ENCODE peak calls at places on chromosomes 11 and 22, in six cellular contexts. One of them, this sample, is unnamed.

GRCh38 chr11:117870176-117870952 is 6.1 kb downstream of the FXYD6 start:
- DNase-seq in mesendoderm: no peak
- DNase-seq in neuronal stem cell: no peak
- DNase-seq in IMR-90: no peak
- DNase-seq in H1: no peak
- DNase-seq in trophoblast cell: no peak
- DNase-seq in this sample: no peak

GRCh38 chr11:71272161-71272560 is 19.8 kb upstream of the SHANK2 start:
- DNase-seq in mesendoderm: no peak
- DNase-seq in neuronal stem cell: no peak
- DNase-seq in IMR-90: no peak
- DNase-seq in H1: no peak
- DNase-seq in trophoblast cell: no peak
- DNase-seq in this sample: no peak

GRCh38 chr11:10038916-10039315 is 255.1 kb downstream of the SBF2 start:
- DNase-seq in mesendoderm: no peak
- DNase-seq in neuronal stem cell: no peak
- DNase-seq in IMR-90: peak; percentile 39
- DNase-seq in H1: no peak
- DNase-seq in trophoblast cell: no peak
- DNase-seq in this sample: peak; percentile 13

GRCh38 chr22:50420015-50420414 is 54.8 kb downstream of the SBF1 start:
- DNase-seq in mesendoderm: no peak
- DNase-seq in neuronal stem cell: no peak
- DNase-seq in IMR-90: no peak
- DNase-seq in H1: no peak
- DNase-seq in trophoblast cell: no peak
- DNase-seq in this sample: no peak

GRCh38 chr11:79266391-79266790 is 174.4 kb downstream of the TENM4 start:
- DNase-seq in mesendoderm: peak; percentile 86
- DNase-seq in neuronal stem cell: no peak
- DNase-seq in IMR-90: no peak
- DNase-seq in H1: no peak
- DNase-seq in trophoblast cell: no peak
- DNase-seq in this sample: no peak

GRCh38 chr11:33507967-33508366 is 192.7 kb downstream of the C11orf91 start:
- DNase-seq in mesendoderm: peak; percentile 69
- DNase-seq in neuronal stem cell: no peak
- DNase-seq in IMR-90: peak; percentile 53
- DNase-seq in H1: no peak
- DNase-seq in trophoblast cell: peak; percentile 19
- DNase-seq in this sample: peak; percentile 19

GRCh38 chr11:29224739-29225384 is 792.0 kb downstream of the KCNA4 start:
- DNase-seq in mesendoderm: peak; percentile 81
- DNase-seq in neuronal stem cell: no peak
- DNase-seq in IMR-90: no peak
- DNase-seq in H1: peak; percentile 50
- DNase-seq in trophoblast cell: no peak
- DNase-seq in this sample: no peak

GRCh38 chr11:70491696-70492472 is 93.6 kb downstream of the CTTN start:
- DNase-seq in mesendoderm: no peak
- DNase-seq in neuronal stem cell: no peak
- DNase-seq in IMR-90: no peak
- DNase-seq in H1: no peak
- DNase-seq in trophoblast cell: no peak
- DNase-seq in this sample: no peak

GRCh38 chr11:34758262-34758661 is 137.4 kb downstream of the EHF start:
- DNase-seq in mesendoderm: no peak
- DNase-seq in neuronal stem cell: no peak
- DNase-seq in IMR-90: peak; percentile 6
- DNase-seq in H1: no peak
- DNase-seq in trophoblast cell: no peak
- DNase-seq in this sample: no peak

GRCh38 chr11:8722156-8722555 is 39.6 kb downstream of the RPL27A start:
- DNase-seq in mesendoderm: peak; percentile 84
- DNase-seq in neuronal stem cell: no peak
- DNase-seq in IMR-90: peak; percentile 56
- DNase-seq in H1: no peak
- DNase-seq in trophoblast cell: no peak
- DNase-seq in this sample: peak; percentile 77

GRCh38 chr22:29011868-29012428 is 49.7 kb downstream of the C22orf31 start:
- DNase-seq in mesendoderm: no peak
- DNase-seq in neuronal stem cell: no peak
- DNase-seq in IMR-90: no peak
- DNase-seq in H1: no peak
- DNase-seq in trophoblast cell: no peak
- DNase-seq in this sample: no peak

GRCh38 chr11:84722583-84723108 is 904.5 kb downstream of the DLG2 start:
- DNase-seq in mesendoderm: peak; percentile 65
- DNase-seq in neuronal stem cell: peak; percentile 33
- DNase-seq in IMR-90: no peak
- DNase-seq in H1: no peak
- DNase-seq in trophoblast cell: no peak
- DNase-seq in this sample: no peak

GRCh38 chr11:134449713-134450112 is 37.7 kb upstream of the B3GAT1 start:
- DNase-seq in mesendoderm: peak; percentile 64
- DNase-seq in neuronal stem cell: no peak
- DNase-seq in IMR-90: no peak
- DNase-seq in H1: peak; percentile 65
- DNase-seq in trophoblast cell: no peak
- DNase-seq in this sample: no peak

GRCh38 chr22:27972732-27973698 is 54.0 kb upstream of the PITPNB start:
- DNase-seq in mesendoderm: no peak
- DNase-seq in neuronal stem cell: no peak
- DNase-seq in IMR-90: peak; percentile 50
- DNase-seq in H1: no peak
- DNase-seq in trophoblast cell: no peak
- DNase-seq in this sample: no peak

GRCh38 chr11:94706211-94706610 is 61.9 kb upstream of the AMOTL1 start:
- DNase-seq in mesendoderm: peak; percentile 44
- DNase-seq in neuronal stem cell: no peak
- DNase-seq in IMR-90: peak; percentile 37
- DNase-seq in H1: no peak
- DNase-seq in trophoblast cell: peak; percentile 78
- DNase-seq in this sample: no peak

GRCh38 chr11:113874096-113874919 is 1.1 kb downstream of the USP28 start:
- DNase-seq in mesendoderm: peak; percentile 49
- DNase-seq in neuronal stem cell: no peak
- DNase-seq in IMR-90: peak; percentile 1
- DNase-seq in H1: no peak
- DNase-seq in trophoblast cell: no peak
- DNase-seq in this sample: peak; percentile 46

GRCh38 chr11:27213232-27213660 is 149.8 kb downstream of the CCDC34 start:
- DNase-seq in mesendoderm: peak; percentile 92
- DNase-seq in neuronal stem cell: peak; percentile 17
- DNase-seq in IMR-90: peak; percentile 94
- DNase-seq in H1: peak; percentile 24
- DNase-seq in trophoblast cell: no peak
- DNase-seq in this sample: peak; percentile 61

GRCh38 chr22:25362883-25363240 is 143.4 kb downstream of the CRYBB2 start:
- DNase-seq in mesendoderm: no peak
- DNase-seq in neuronal stem cell: no peak
- DNase-seq in IMR-90: no peak
- DNase-seq in H1: no peak
- DNase-seq in trophoblast cell: no peak
- DNase-seq in this sample: no peak

GRCh38 chr22:30947163-30947820 is 21.3 kb downstream of the MORC2 start:
- DNase-seq in mesendoderm: peak; percentile 33
- DNase-seq in neuronal stem cell: peak; percentile 62
- DNase-seq in IMR-90: no peak
- DNase-seq in H1: no peak
- DNase-seq in trophoblast cell: no peak
- DNase-seq in this sample: no peak

GRCh38 chr11:93089474-93090102 is 108.2 kb downstream of the SLC36A4 start:
- DNase-seq in mesendoderm: peak; percentile 97
- DNase-seq in neuronal stem cell: no peak
- DNase-seq in IMR-90: peak; percentile 62
- DNase-seq in H1: no peak
- DNase-seq in trophoblast cell: peak; percentile 14
- DNase-seq in this sample: peak; percentile 61

GRCh38 chr11:100498780-100499179 is 188.3 kb upstream of the ARHGAP42 start:
- DNase-seq in mesendoderm: no peak
- DNase-seq in neuronal stem cell: no peak
- DNase-seq in IMR-90: no peak
- DNase-seq in H1: no peak
- DNase-seq in trophoblast cell: no peak
- DNase-seq in this sample: no peak

GRCh38 chr11:124277809-124278208 is 21.6 kb downstream of the OR8G5 start:
- DNase-seq in mesendoderm: peak; percentile 63
- DNase-seq in neuronal stem cell: no peak
- DNase-seq in IMR-90: no peak
- DNase-seq in H1: peak; percentile 48
- DNase-seq in trophoblast cell: no peak
- DNase-seq in this sample: peak; percentile 17

GRCh38 chr11:107898270-107898669 is 30.0 kb upstream of the RAB39A start:
- DNase-seq in mesendoderm: peak; percentile 51
- DNase-seq in neuronal stem cell: peak; percentile 2
- DNase-seq in IMR-90: peak; percentile 63
- DNase-seq in H1: no peak
- DNase-seq in trophoblast cell: no peak
- DNase-seq in this sample: peak; percentile 53

GRCh38 chr11:106474274-106474673 is 396.8 kb downstream of the AASDHPPT start:
- DNase-seq in mesendoderm: no peak
- DNase-seq in neuronal stem cell: no peak
- DNase-seq in IMR-90: no peak
- DNase-seq in H1: no peak
- DNase-seq in trophoblast cell: no peak
- DNase-seq in this sample: no peak

GRCh38 chr22:38187413-38188212 is 6.0 kb upstream of the PLA2G6 start:
- DNase-seq in mesendoderm: no peak
- DNase-seq in neuronal stem cell: no peak
- DNase-seq in IMR-90: peak; percentile 71
- DNase-seq in H1: no peak
- DNase-seq in trophoblast cell: no peak
- DNase-seq in this sample: peak; percentile 92

GRCh38 chr11:31236052-31236652 is 133.4 kb downstream of the DCDC1 start:
- DNase-seq in mesendoderm: no peak
- DNase-seq in neuronal stem cell: no peak
- DNase-seq in IMR-90: no peak
- DNase-seq in H1: no peak
- DNase-seq in trophoblast cell: no peak
- DNase-seq in this sample: peak; percentile 5

GRCh38 chr11:124876818-124877630 is 11.8 kb downstream of the ROBO3 start:
- DNase-seq in mesendoderm: no peak
- DNase-seq in neuronal stem cell: no peak
- DNase-seq in IMR-90: no peak
- DNase-seq in H1: peak; percentile 61
- DNase-seq in trophoblast cell: no peak
- DNase-seq in this sample: no peak

GRCh38 chr11:12577746-12578644 is 96.2 kb upstream of the TEAD1 start:
- DNase-seq in mesendoderm: peak; percentile 63
- DNase-seq in neuronal stem cell: no peak
- DNase-seq in IMR-90: no peak
- DNase-seq in H1: no peak
- DNase-seq in trophoblast cell: no peak
- DNase-seq in this sample: no peak

GRCh38 chr11:1082346-1082727 is 7.7 kb downstream of the MUC2 start:
- DNase-seq in mesendoderm: no peak
- DNase-seq in neuronal stem cell: no peak
- DNase-seq in IMR-90: no peak
- DNase-seq in H1: no peak
- DNase-seq in trophoblast cell: no peak
- DNase-seq in this sample: no peak

GRCh38 chr11:66420671-66421476 is at the start of gene NPAS4:
- DNase-seq in mesendoderm: peak; percentile 44
- DNase-seq in neuronal stem cell: no peak
- DNase-seq in IMR-90: no peak
- DNase-seq in H1: peak; percentile 75
- DNase-seq in trophoblast cell: no peak
- DNase-seq in this sample: no peak

GRCh38 chr11:103987631-103988594 is 48.5 kb upstream of the DDI1 start:
- DNase-seq in mesendoderm: no peak
- DNase-seq in neuronal stem cell: no peak
- DNase-seq in IMR-90: peak; percentile 17
- DNase-seq in H1: no peak
- DNase-seq in trophoblast cell: no peak
- DNase-seq in this sample: no peak

GRCh38 chr11:46290598-46291309 is 13.3 kb downstream of the CREB3L1 start:
- DNase-seq in mesendoderm: peak; percentile 94
- DNase-seq in neuronal stem cell: no peak
- DNase-seq in IMR-90: peak; percentile 98
- DNase-seq in H1: peak; percentile 84
- DNase-seq in trophoblast cell: no peak
- DNase-seq in this sample: peak; percentile 97
- H3K4me3 ChIP-seq in mesendoderm: no peak overlapping the region
- H3K4me3 ChIP-seq in neuronal stem cell: no peak overlapping the region
- H3K4me3 ChIP-seq in IMR-90: no peak overlapping the region
- H3K4me3 ChIP-seq in H1: no peak overlapping the region
- H3K4me3 ChIP-seq in trophoblast cell: no peak overlapping the region
- H3K4me3 ChIP-seq in this sample: no peak overlapping the region

DNA sequence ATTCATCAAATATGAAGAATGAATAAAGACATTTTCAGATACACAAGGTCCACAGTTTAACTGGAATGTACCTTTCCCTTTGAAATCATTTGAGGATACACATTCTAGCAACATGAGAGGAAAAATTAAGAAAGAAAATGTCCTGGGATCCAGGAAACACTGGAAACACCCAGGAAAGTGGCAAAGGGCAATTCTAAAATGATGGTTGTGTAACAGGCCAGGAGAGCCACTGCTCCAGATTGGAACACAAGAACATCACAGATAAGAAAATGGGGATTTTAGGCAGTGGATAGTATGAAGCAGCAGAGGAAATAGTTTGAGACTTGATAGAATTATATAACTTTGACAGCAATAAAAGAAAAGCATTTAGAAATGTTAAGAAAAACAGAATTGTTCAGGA is 56.1 kb upstream of the GRIK4 start:
- DNase-seq in mesendoderm: no peak
- DNase-seq in neuronal stem cell: no peak
- DNase-seq in IMR-90: no peak
- DNase-seq in H1: no peak
- DNase-seq in trophoblast cell: no peak
- DNase-seq in this sample: no peak
- H3K27ac ChIP-seq in mesendoderm: no peak overlapping the region
- H3K27ac ChIP-seq in neuronal stem cell: no peak overlapping the region
- H3K27ac ChIP-seq in IMR-90: no peak overlapping the region
- H3K27ac ChIP-seq in H1: no peak overlapping the region
- H3K27ac ChIP-seq in trophoblast cell: no peak overlapping the region
- H3K27ac ChIP-seq in this sample: no peak overlapping the region

DNA sequence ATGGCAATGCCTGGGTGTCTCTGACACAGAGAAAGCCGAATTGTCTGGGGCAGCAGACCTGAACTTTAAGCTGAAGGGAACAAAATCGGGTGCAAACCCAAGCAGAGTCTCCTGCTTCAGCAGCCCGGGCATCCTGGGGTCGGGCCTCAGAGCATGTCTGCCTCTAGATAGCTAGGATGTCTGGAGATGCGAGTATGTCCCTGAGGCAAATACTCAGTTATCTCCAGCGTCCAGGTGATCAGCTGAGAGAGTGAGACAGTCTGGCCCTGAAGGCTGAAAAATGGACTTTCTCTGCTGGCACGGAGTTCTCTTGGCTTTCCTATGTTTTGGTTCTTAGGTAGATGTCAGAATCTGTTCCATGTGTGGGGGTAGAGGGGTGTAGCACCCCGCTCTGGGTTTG is 3.3 kb downstream of the ADAMTS8 start:
- DNase-seq in mesendoderm: no peak
- DNase-seq in neuronal stem cell: no peak
- DNase-seq in IMR-90: no peak
- DNase-seq in H1: no peak
- DNase-seq in trophoblast cell: peak; percentile 17
- DNase-seq in this sample: no peak
- H3K4ac ChIP-seq in mesendoderm: no peak overlapping the region
- H3K4ac ChIP-seq in neuronal stem cell: no peak overlapping the region
- H3K4ac ChIP-seq in IMR-90: no peak overlapping the region
- H3K4ac ChIP-seq in H1: no peak overlapping the region
- H3K4ac ChIP-seq in trophoblast cell: no peak overlapping the region
- H3K4ac ChIP-seq in this sample: no peak overlapping the region

GRCh38 chr11:90252053-90252452 is 29.2 kb upstream of the CHORDC1 start:
- DNase-seq in mesendoderm: no peak
- DNase-seq in neuronal stem cell: no peak
- DNase-seq in IMR-90: no peak
- DNase-seq in H1: no peak
- DNase-seq in trophoblast cell: no peak
- DNase-seq in this sample: no peak
- H3K4me3 ChIP-seq in mesendoderm: no peak overlapping the region
- H3K4me3 ChIP-seq in neuronal stem cell: no peak overlapping the region
- H3K4me3 ChIP-seq in IMR-90: no peak overlapping the region
- H3K4me3 ChIP-seq in H1: no peak overlapping the region
- H3K4me3 ChIP-seq in trophoblast cell: no peak overlapping the region
- H3K4me3 ChIP-seq in this sample: no peak overlapping the region

This sample was measured in mesenchymal stem cell.